ENCODE peak calls at places on chromosomes 12 and 14, in seven cellular contexts. H is A549, C is erythroblast, M is upper lobe of left lung, P is sigmoid colon, W is lower leg skin, K is adrenal gland. G is an unnamed sample.
A peak's percentile ranks its signal among the peaks of the same experiment; 100 is the strongest.

GRCh38 chr12:79288946-79289345 is 401.8 kb downstream of the PAWR start:
- DNase-seq in H (no peak), C (no peak), M (no peak), P (no peak), W (no peak), K (no peak), G (no peak)

GRCh38 chr12:106582661-106583577 is at the start of gene RFX4:
- DNase-seq in H (no peak), C (no peak), M (no peak), P (no peak), W (no peak), K (no peak), G (no peak)

GRCh38 chr12:7146228-7146627 is 16.1 kb downstream of the CLSTN3 start:
- DNase-seq in H (no peak), C (no peak), M (no peak), P (no peak), W (no peak), K (no peak), G (no peak)

GRCh38 chr12:131830335-131831020 is 2.3 kb downstream of the MMP17 start:
- DNase-seq in H (peak; percentile 86), C (peak; percentile 50), M (peak; percentile 76), P (peak; percentile 92), W (peak; percentile 96), K (peak; percentile 63), G (peak; percentile 90)

GRCh38 chr14:58864751-58865519 is 227.2 kb downstream of the DACT1 start:
- DNase-seq in H (no peak), C (no peak), M (no peak), P (no peak), W (no peak), K (no peak), G (no peak)

GRCh38 chr12:15629761-15630160 is 159.4 kb downstream of the EPS8 start:
- DNase-seq in H (peak; percentile 32), C (peak; percentile 4), M (no peak), P (no peak), W (no peak), K (no peak), G (no peak)

GRCh38 chr12:44000309-44000952 is 164.6 kb downstream of the TMEM117 start:
- DNase-seq in H (peak; percentile 71), C (peak; percentile 63), M (no peak), P (no peak), W (no peak), K (peak; percentile 19), G (no peak)

GRCh38 chr12:39892146-39892545 is 213.7 kb downstream of the SLC2A13 start:
- DNase-seq in H (no peak), C (no peak), M (no peak), P (no peak), W (no peak), K (peak; percentile 32), G (no peak)

DNA sequence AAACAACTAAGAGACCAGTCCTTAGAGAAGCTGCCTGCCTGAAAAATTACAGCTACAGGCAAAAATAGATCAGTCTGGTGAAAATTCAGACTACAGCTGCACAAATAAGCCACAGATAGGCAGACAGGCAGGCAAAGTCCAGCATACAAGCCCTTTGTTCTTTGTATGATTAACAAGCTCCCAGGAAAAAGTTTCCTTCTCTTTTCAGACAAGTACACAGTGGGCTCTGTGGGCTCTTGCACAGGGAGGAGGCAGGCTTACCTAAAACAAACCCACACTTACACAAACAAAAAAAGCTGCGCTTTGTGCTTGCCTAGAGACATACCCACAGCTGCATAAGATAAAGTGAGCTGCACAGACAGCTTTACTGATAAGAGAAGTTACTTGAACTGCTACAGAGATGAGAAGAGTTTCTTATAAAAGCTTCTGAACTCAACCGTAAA is 7.7 kb downstream of the OR6C68 start:
- DNase-seq in H (no peak), C (peak; percentile 50), M (no peak), P (no peak), W (no peak), K (no peak), G (no peak)
- TF ChIP-seq POLR2A in H (no peak), C (no peak), M (no peak), P (no peak), W (no peak), K (no peak), G (no peak)

GRCh38 chr12:12016284-12017100 is 54.2 kb upstream of the BCL2L14 start:
- DNase-seq in H (no peak), C (no peak), M (no peak), P (no peak), W (peak; percentile 32), K (no peak), G (no peak)

GRCh38 chr12:12017135-12017581 is 53.6 kb upstream of the BCL2L14 start:
- DNase-seq in H (no peak), C (no peak), M (no peak), P (no peak), W (peak; percentile 76), K (no peak), G (no peak)

GRCh38 chr12:12019881-12020280 is 50.9 kb upstream of the BCL2L14 start:
- DNase-seq in H (no peak), C (no peak), M (no peak), P (peak; percentile 20), W (no peak), K (no peak), G (peak; percentile 17)

GRCh38 chr12:12018454-12018853 is 52.3 kb upstream of the BCL2L14 start:
- DNase-seq in H (no peak), C (no peak), M (no peak), P (peak; percentile 53), W (no peak), K (no peak), G (peak; percentile 60)

DNA sequence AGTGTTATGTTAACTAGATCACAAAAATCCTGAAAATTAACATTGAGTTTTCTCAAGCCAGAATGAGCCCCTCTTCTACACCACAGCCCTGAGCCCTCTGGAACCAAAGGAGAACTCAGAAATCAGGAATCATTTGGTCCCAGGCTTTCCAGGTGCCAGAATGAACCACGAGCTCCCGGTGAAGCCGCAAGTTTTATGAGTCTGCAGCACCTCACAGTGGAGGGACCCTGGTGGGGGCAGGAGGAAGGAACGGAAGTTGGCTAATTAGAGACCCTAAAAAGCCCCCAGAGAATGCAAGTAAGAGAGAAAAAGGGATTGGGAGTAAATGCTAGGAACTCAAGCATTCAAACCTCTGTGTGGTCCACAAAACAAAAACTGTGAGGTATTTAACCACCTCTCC is 52.9 kb upstream of the BCL2L14 start:
- DNase-seq in H (no peak), C (no peak), M (no peak), P (no peak), W (no peak), K (no peak), G (peak; percentile 41)
- TF ChIP-seq POLR2A in H (no peak), C (no peak), M (no peak), P (no peak), W (no peak), K (no peak), G (no peak)

DNA sequence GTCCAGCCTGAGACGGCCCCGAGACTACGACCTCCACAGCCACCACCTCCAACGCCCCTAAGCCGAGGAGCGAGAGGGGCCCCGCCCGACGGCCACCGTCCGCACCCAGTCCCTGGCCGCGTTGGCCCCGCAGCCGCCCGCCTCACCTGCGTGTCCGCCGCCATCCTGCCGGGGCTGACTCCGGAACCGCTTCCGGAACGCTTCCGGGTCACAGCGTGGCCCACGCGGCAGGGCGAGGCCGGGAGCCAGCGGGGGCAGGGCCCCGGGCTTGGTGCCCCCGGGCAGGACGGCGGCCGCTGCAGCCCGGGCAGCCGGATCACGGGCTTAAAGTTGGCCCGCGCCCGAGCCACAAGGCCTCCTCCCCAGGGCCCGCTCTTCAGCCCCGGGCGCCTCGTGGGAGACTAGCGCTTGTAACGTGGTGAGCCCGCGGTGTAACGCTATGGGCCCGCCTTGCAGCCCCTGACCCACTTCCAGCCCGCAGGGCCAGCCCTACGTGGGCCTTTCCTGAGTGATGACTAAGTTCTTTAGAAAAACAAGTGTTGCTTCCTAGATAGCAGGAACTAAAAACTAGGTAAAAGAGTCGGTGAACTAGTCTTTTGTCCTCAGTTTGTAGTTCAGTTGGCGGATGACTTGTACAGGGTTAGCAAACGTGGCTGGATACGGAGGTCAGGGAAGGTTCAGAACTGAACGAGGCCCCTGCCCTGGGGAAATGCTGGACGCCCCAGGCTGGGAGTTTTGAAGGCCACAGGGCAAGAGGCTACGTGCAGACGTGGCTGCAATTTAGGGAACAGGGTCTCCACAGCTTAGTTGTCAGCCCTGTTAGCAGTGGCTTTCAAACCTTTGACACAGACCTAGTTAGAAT is at the start of gene GCN1:
- DNase-seq in H (peak; percentile 84), C (peak; percentile 87), M (peak; percentile 79), P (peak; percentile 88), W (peak; percentile 96), K (peak; percentile 76), G (peak; percentile 88)
- TF ChIP-seq POLR2A in H (peak; percentile 96), C (peak; percentile 91), M (peak; percentile 24), P (peak; percentile 69), W (no peak), K (peak; percentile 83), G (no peak)

GRCh38 chr12:119949594-119949993 is 39.4 kb upstream of the BICDL1 start:
- DNase-seq in H (no peak), C (no peak), M (no peak), P (no peak), W (no peak), K (no peak), G (no peak)
- TF ChIP-seq POLR2A in H (no peak), C (no peak), M (no peak), P (no peak), W (no peak), K (no peak), G (no peak)